ENCODE peak calls at places on chromosomes 3 and 15, in five cellular contexts. One of them, this sample, is unnamed.

GRCh38 chr3:194296832-194297666 is 54.1 kb downstream of the CPN2 start:
- DNase-seq in heart left ventricle: no peak
- DNase-seq in NT2/D1: peak; percentile 79
- DNase-seq in HCEC 1CT: no peak
- DNase-seq in effector CD4-positive, alpha-beta T cell: no peak
- DNase-seq in this sample: no peak

GRCh38 chr3:126621627-126622345 is 33.1 kb downstream of the TXNRD3 start:
- DNase-seq in effector CD4-positive, alpha-beta T cell: no peak
- DNase-seq in HCEC 1CT: peak; percentile 65
- DNase-seq in heart left ventricle: no peak
- DNase-seq in NT2/D1: no peak
- DNase-seq in this sample: no peak

GRCh38 chr3:25904248-25904647 is 114.4 kb downstream of the OXSM start:
- DNase-seq in effector CD4-positive, alpha-beta T cell: no peak
- DNase-seq in heart left ventricle: no peak
- DNase-seq in NT2/D1: no peak
- DNase-seq in HCEC 1CT: no peak
- DNase-seq in this sample: no peak

GRCh38 chr3:31533169-31533870 is 595 bp downstream of the STT3B start:
- DNase-seq in heart left ventricle: peak; percentile 63
- DNase-seq in effector CD4-positive, alpha-beta T cell: peak; percentile 51
- DNase-seq in HCEC 1CT: peak; percentile 13
- DNase-seq in NT2/D1: no peak
- DNase-seq in this sample: no peak

GRCh38 chr3:15301761-15302160 is 30.6 kb downstream of the SH3BP5 start:
- DNase-seq in effector CD4-positive, alpha-beta T cell: no peak
- DNase-seq in NT2/D1: no peak
- DNase-seq in heart left ventricle: no peak
- DNase-seq in HCEC 1CT: no peak
- DNase-seq in this sample: no peak

GRCh38 chr3:167852216-167852615 is 116.7 kb downstream of the SERPINI1 start:
- DNase-seq in effector CD4-positive, alpha-beta T cell: no peak
- DNase-seq in heart left ventricle: no peak
- DNase-seq in NT2/D1: no peak
- DNase-seq in HCEC 1CT: peak; percentile 78
- DNase-seq in this sample: no peak

GRCh38 chr3:80733522-80734176 is 965.9 kb upstream of the ROBO1 start:
- DNase-seq in HCEC 1CT: peak; percentile 6
- DNase-seq in NT2/D1: no peak
- DNase-seq in effector CD4-positive, alpha-beta T cell: no peak
- DNase-seq in heart left ventricle: no peak
- DNase-seq in this sample: no peak

GRCh38 chr15:99842071-99842470 is 108.8 kb upstream of the LYSMD4 start:
- DNase-seq in heart left ventricle: no peak
- DNase-seq in NT2/D1: no peak
- DNase-seq in HCEC 1CT: no peak
- DNase-seq in effector CD4-positive, alpha-beta T cell: no peak
- DNase-seq in this sample: no peak

GRCh38 chr3:150928234-150928633 is 23.0 kb upstream of the MINDY4B start:
- DNase-seq in NT2/D1: no peak
- DNase-seq in HCEC 1CT: no peak
- DNase-seq in effector CD4-positive, alpha-beta T cell: no peak
- DNase-seq in heart left ventricle: no peak
- DNase-seq in this sample: no peak

GRCh38 chr3:133384331-133385027 is 15.4 kb upstream of the BFSP2 start:
- DNase-seq in heart left ventricle: peak; percentile 45
- DNase-seq in HCEC 1CT: peak; percentile 6
- DNase-seq in NT2/D1: peak; percentile 66
- DNase-seq in effector CD4-positive, alpha-beta T cell: no peak
- DNase-seq in this sample: no peak

GRCh38 chr15:58348095-58348812 is 83.5 kb upstream of the LIPC start:
- DNase-seq in NT2/D1: no peak
- DNase-seq in HCEC 1CT: no peak
- DNase-seq in effector CD4-positive, alpha-beta T cell: no peak
- DNase-seq in heart left ventricle: no peak
- DNase-seq in this sample: peak; percentile 46

GRCh38 chr15:67680645-67681044 is 138.1 kb downstream of the MAP2K5 start:
- DNase-seq in NT2/D1: no peak
- DNase-seq in HCEC 1CT: no peak
- DNase-seq in effector CD4-positive, alpha-beta T cell: no peak
- DNase-seq in heart left ventricle: no peak
- DNase-seq in this sample: no peak

GRCh38 chr3:46617941-46618340 is 5.6 kb downstream of the FAM240A start:
- DNase-seq in effector CD4-positive, alpha-beta T cell: no peak
- DNase-seq in NT2/D1: no peak
- DNase-seq in HCEC 1CT: no peak
- DNase-seq in heart left ventricle: no peak
- DNase-seq in this sample: no peak

GRCh38 chr3:123149525-123149924 is 52.2 kb upstream of the SEC22A start:
- DNase-seq in effector CD4-positive, alpha-beta T cell: no peak
- DNase-seq in heart left ventricle: no peak
- DNase-seq in NT2/D1: no peak
- DNase-seq in HCEC 1CT: no peak
- DNase-seq in this sample: no peak

GRCh38 chr3:184259878-184260570 is 1.3 kb downstream of the CAMK2N2 start:
- DNase-seq in HCEC 1CT: no peak
- DNase-seq in heart left ventricle: peak; percentile 48
- DNase-seq in NT2/D1: no peak
- DNase-seq in effector CD4-positive, alpha-beta T cell: peak; percentile 35
- DNase-seq in this sample: no peak

GRCh38 chr3:124791639-124792111 is 61.4 kb downstream of the UMPS start:
- DNase-seq in NT2/D1: no peak
- DNase-seq in effector CD4-positive, alpha-beta T cell: no peak
- DNase-seq in heart left ventricle: peak; percentile 39
- DNase-seq in HCEC 1CT: peak; percentile 92
- DNase-seq in this sample: no peak

GRCh38 chr3:131007782-131008181 is 18.8 kb downstream of the ASTE1 start:
- DNase-seq in NT2/D1: no peak
- DNase-seq in HCEC 1CT: peak; percentile 13
- DNase-seq in effector CD4-positive, alpha-beta T cell: no peak
- DNase-seq in heart left ventricle: no peak
- DNase-seq in this sample: no peak

GRCh38 chr3:172107403-172107802 is 68.0 kb downstream of the FNDC3B start:
- DNase-seq in heart left ventricle: no peak
- DNase-seq in effector CD4-positive, alpha-beta T cell: peak; percentile 36
- DNase-seq in HCEC 1CT: no peak
- DNase-seq in NT2/D1: no peak
- DNase-seq in this sample: no peak

GRCh38 chr15:71807125-71807629 is 3.2 kb upstream of the NR2E3 start:
- DNase-seq in NT2/D1: peak; percentile 71
- DNase-seq in effector CD4-positive, alpha-beta T cell: no peak
- DNase-seq in heart left ventricle: no peak
- DNase-seq in HCEC 1CT: no peak
- DNase-seq in this sample: no peak

GRCh38 chr15:74616020-74616939 is 644 bp downstream of the CLK3 start:
- DNase-seq in NT2/D1: no peak
- DNase-seq in heart left ventricle: peak; percentile 87
- DNase-seq in effector CD4-positive, alpha-beta T cell: peak; percentile 66
- DNase-seq in HCEC 1CT: peak; percentile 58
- DNase-seq in this sample: no peak

GRCh38 chr15:95329362-95329761 is 1001.1 kb upstream of the NR2F2 start:
- DNase-seq in heart left ventricle: no peak
- DNase-seq in NT2/D1: no peak
- DNase-seq in HCEC 1CT: no peak
- DNase-seq in effector CD4-positive, alpha-beta T cell: no peak
- DNase-seq in this sample: no peak

GRCh38 chr3:79018671-79019136 is 749.1 kb downstream of the ROBO1 start:
- DNase-seq in NT2/D1: no peak
- DNase-seq in heart left ventricle: peak; percentile 50
- DNase-seq in effector CD4-positive, alpha-beta T cell: no peak
- DNase-seq in HCEC 1CT: peak; percentile 72
- DNase-seq in this sample: no peak

GRCh38 chr3:189914799-189915198 is 205.9 kb downstream of the P3H2 start:
- DNase-seq in NT2/D1: no peak
- DNase-seq in HCEC 1CT: peak; percentile 96
- DNase-seq in effector CD4-positive, alpha-beta T cell: no peak
- DNase-seq in heart left ventricle: no peak
- DNase-seq in this sample: no peak

GRCh38 chr3:136787226-136787793 is 31.6 kb upstream of the SLC35G2 start:
- DNase-seq in NT2/D1: no peak
- DNase-seq in HCEC 1CT: peak; percentile 23
- DNase-seq in effector CD4-positive, alpha-beta T cell: no peak
- DNase-seq in heart left ventricle: no peak
- DNase-seq in this sample: no peak

GRCh38 chr15:66071160-66071559 is 182.4 kb downstream of the MEGF11 start:
- DNase-seq in NT2/D1: no peak
- DNase-seq in effector CD4-positive, alpha-beta T cell: no peak
- DNase-seq in heart left ventricle: no peak
- DNase-seq in HCEC 1CT: no peak
- DNase-seq in this sample: no peak

GRCh38 chr3:10268930-10269329 is 20.7 kb downstream of the TATDN2 start:
- DNase-seq in effector CD4-positive, alpha-beta T cell: no peak
- DNase-seq in HCEC 1CT: no peak
- DNase-seq in NT2/D1: no peak
- DNase-seq in heart left ventricle: no peak
- DNase-seq in this sample: no peak

GRCh38 chr15:101439285-101439919 is 50.1 kb downstream of the PCSK6 start:
- DNase-seq in NT2/D1: no peak
- DNase-seq in HCEC 1CT: peak; percentile 25
- DNase-seq in heart left ventricle: no peak
- DNase-seq in effector CD4-positive, alpha-beta T cell: no peak
- DNase-seq in this sample: no peak

GRCh38 chr15:85837011-85837433 is 42.3 kb upstream of the KLHL25 start:
- DNase-seq in HCEC 1CT: no peak
- DNase-seq in NT2/D1: no peak
- DNase-seq in effector CD4-positive, alpha-beta T cell: no peak
- DNase-seq in heart left ventricle: no peak
- DNase-seq in this sample: peak; percentile 54

GRCh38 chr3:110362756-110363155 is 708.9 kb upstream of the NECTIN3 start:
- DNase-seq in HCEC 1CT: peak; percentile 49
- DNase-seq in effector CD4-positive, alpha-beta T cell: no peak
- DNase-seq in heart left ventricle: no peak
- DNase-seq in NT2/D1: no peak
- DNase-seq in this sample: no peak

GRCh38 chr15:88241060-88241459 is 15.5 kb downstream of the NTRK3 start:
- DNase-seq in HCEC 1CT: no peak
- DNase-seq in heart left ventricle: no peak
- DNase-seq in NT2/D1: no peak
- DNase-seq in effector CD4-positive, alpha-beta T cell: no peak
- DNase-seq in this sample: no peak

GRCh38 chr15:90219421-90220141 is 14.2 kb downstream of the CIB1 start:
- DNase-seq in effector CD4-positive, alpha-beta T cell: peak; percentile 42
- DNase-seq in NT2/D1: peak; percentile 43
- DNase-seq in heart left ventricle: no peak
- DNase-seq in HCEC 1CT: no peak
- DNase-seq in this sample: no peak

GRCh38 chr3:81741214-81741613 is 20.2 kb downstream of the GBE1 start:
- DNase-seq in NT2/D1: no peak
- DNase-seq in HCEC 1CT: no peak
- DNase-seq in heart left ventricle: no peak
- DNase-seq in effector CD4-positive, alpha-beta T cell: no peak
- DNase-seq in this sample: no peak

GRCh38 chr15:33547876-33548275 is 237.1 kb downstream of the RYR3 start:
- DNase-seq in effector CD4-positive, alpha-beta T cell: no peak
- DNase-seq in HCEC 1CT: no peak
- DNase-seq in heart left ventricle: peak; percentile 17
- DNase-seq in NT2/D1: peak; percentile 54
- DNase-seq in this sample: no peak

GRCh38 chr3:108352176-108352575 is 55.8 kb downstream of the HHLA2 start:
- DNase-seq in effector CD4-positive, alpha-beta T cell: no peak
- DNase-seq in NT2/D1: no peak
- DNase-seq in heart left ventricle: no peak
- DNase-seq in HCEC 1CT: no peak
- DNase-seq in this sample: no peak

This sample was measured in DMS153.